ENCODE peak calls at places on chromosome 2, in five cellular contexts. R, G, U, D and C are unnamed samples.

GRCh38 chr2:160408205-160408561 is 85.4 kb downstream of the RBMS1 start:
- DNase-seq in U (no peak), G (no peak), R (no peak), D (no peak), C (no peak)

GRCh38 chr2:160228141-160228963 is 28.3 kb upstream of the ITGB6 start:
- DNase-seq in U (peak), G (no peak), D (no peak), R (no peak), C (peak)

GRCh38 chr2:157261199-157261782 is 3.8 kb downstream of the GALNT5 start:
- DNase-seq in R (no peak), U (peak), D (no peak), G (peak), C (peak)

GRCh38 chr2:72920317-72921087 is 3.2 kb downstream of the EMX1 start:
- DNase-seq in D (no peak), R (no peak), G (peak), U (peak), C (peak)

GRCh38 chr2:170170281-170171035 is 7.5 kb upstream of the MYO3B start:
- DNase-seq in D (no peak), U (no peak), G (peak), R (no peak), C (peak)

GRCh38 chr2:104897515-104898184 is 43.7 kb downstream of the POU3F3 start:
- DNase-seq in R (no peak), D (no peak), G (no peak), U (peak), C (no peak)

GRCh38 chr2:201158111-201158929 is 24.6 kb upstream of the CASP10 start:
- DNase-seq in U (peak), D (peak), G (peak), R (peak), C (peak)

GRCh38 chr2:241952816-241953215 is 83.3 kb downstream of the RTP5 start:
- DNase-seq in U (no peak), D (no peak), G (no peak), R (no peak), C (no peak)

GRCh38 chr2:222950886-222951285 is 90.0 kb downstream of the ACSL3 start:
- DNase-seq in G (peak), D (no peak), U (peak), R (no peak), C (no peak)

GRCh38 chr2:181463573-181463972 is 6.4 kb downstream of the ITGA4 start:
- DNase-seq in D (no peak), G (no peak), U (no peak), R (no peak), C (no peak)

GRCh38 chr2:159875083-159875482 is 77.1 kb upstream of the CD302 start:
- DNase-seq in G (peak), D (no peak), R (no peak), U (no peak), C (peak)

GRCh38 chr2:131588152-131588873 is 60.6 kb downstream of the CCDC74A start:
- DNase-seq in G (no peak), R (peak), U (no peak), D (no peak), C (no peak)

GRCh38 chr2:3480352-3481010 is 38.9 kb downstream of the ADI1 start:
- DNase-seq in R (no peak), G (no peak), D (no peak), U (no peak), C (peak)

GRCh38 chr2:170047331-170048065 is 130.4 kb upstream of the MYO3B start:
- DNase-seq in D (no peak), G (no peak), R (no peak), U (no peak), C (no peak)

GRCh38 chr2:151664520-151664919 is 69.8 kb downstream of the NEB start:
- DNase-seq in R (no peak), U (no peak), G (no peak), D (no peak), C (no peak)

GRCh38 chr2:207847807-207848544 is 78.3 kb upstream of the FZD5 start:
- DNase-seq in U (peak), D (no peak), R (no peak), G (peak), C (peak)

GRCh38 chr2:225998653-225999052 is 599.1 kb downstream of the NYAP2 start:
- DNase-seq in D (no peak), R (no peak), G (peak), U (no peak), C (no peak)

GRCh38 chr2:202639233-202639632 is 4.5 kb downstream of the FAM117B start:
- DNase-seq in G (no peak), U (no peak), R (no peak), D (no peak), C (no peak)

GRCh38 chr2:129908721-129909373 is 70.6 kb upstream of the RAB6C start:
- DNase-seq in R (no peak), G (no peak), D (no peak), U (no peak), C (peak)

GRCh38 chr2:28395334-28396061 is 2.8 kb downstream of the FOSL2 start:
- DNase-seq in U (peak), G (no peak), D (no peak), R (no peak), C (peak)

GRCh38 chr2:113407446-113408099 is 29.9 kb upstream of the ZNG1B start:
- DNase-seq in R (no peak), D (no peak), G (no peak), U (peak), C (peak)

GRCh38 chr2:43616967-43617366 is 20.1 kb upstream of the PLEKHH2 start:
- DNase-seq in D (no peak), R (no peak), U (no peak), G (no peak), C (no peak)

GRCh38 chr2:33240178-33240577 is 236.3 kb upstream of the RASGRP3 start:
- DNase-seq in R (no peak), G (no peak), U (peak), D (no peak), C (peak)

GRCh38 chr2:233346374-233346773 is 7.9 kb upstream of the DGKD start:
- DNase-seq in U (no peak), R (no peak), D (no peak), G (no peak), C (no peak)

GRCh38 chr2:7730449-7730848 is 813.2 kb downstream of the RNF144A start:
- DNase-seq in U (no peak), D (no peak), G (no peak), R (no peak), C (no peak)

GRCh38 chr2:152730591-152731333 is 12.3 kb downstream of the ARL6IP6 start:
- DNase-seq in D (no peak), U (peak), G (no peak), R (no peak), C (no peak)

GRCh38 chr2:96556441-96557330 is 20.1 kb downstream of the ARID5A start:
- DNase-seq in G (peak), D (no peak), R (no peak), U (peak), C (peak)

GRCh38 chr2:199206536-199206935 is 251.2 kb downstream of the SATB2 start:
- DNase-seq in D (no peak), U (no peak), R (no peak), G (no peak), C (no peak)

GRCh38 chr2:101064868-101065549 is 62.9 kb downstream of the RPL31 start:
- DNase-seq in U (peak), G (no peak), R (no peak), D (no peak), C (peak)

GRCh38 chr2:66833036-66833435 is 398.1 kb downstream of the MEIS1 start:
- DNase-seq in R (no peak), D (no peak), U (peak), G (no peak), C (no peak)

GRCh38 chr2:145751634-145752033 is 1231.7 kb upstream of the ZEB2 start:
- DNase-seq in R (no peak), G (peak), D (no peak), U (peak), C (peak)

GRCh38 chr2:24745825-24746224 is 47.4 kb downstream of the PTRHD1 start:
- DNase-seq in U (no peak), G (no peak), D (no peak), R (no peak), C (no peak)

GRCh38 chr2:166417669-166418068 is 41.9 kb upstream of the SCN9A start:
- DNase-seq in D (no peak), G (no peak), U (peak), R (no peak), C (peak)